ENCODE peak calls at places on chromosomes 2 and 18, in nine cellular contexts. M, G, D, F, I, E, C, Z and O are unnamed samples.

GRCh38 chr2:223723954-223724411 is 113.4 kb downstream of the AP1S3 start:
- DNase-seq in F (peak), I (no peak), E (no peak), G (no peak), C (peak), D (no peak), Z (peak), M (no peak), O (no peak)

GRCh38 chr18:35616664-35617423 is 35.3 kb downstream of the GALNT1 start:
- DNase-seq in D (no peak), Z (no peak), M (peak), E (no peak), F (peak), G (peak), I (peak), C (no peak), O (no peak)

GRCh38 chr2:215417400-215417951 is 18.4 kb downstream of the FN1 start:
- DNase-seq in F (no peak), D (no peak), Z (no peak), M (no peak), G (no peak), I (no peak), E (no peak), C (no peak), O (no peak)

GRCh38 chr2:6497048-6497447 is 368.7 kb downstream of the CMPK2 start:
- DNase-seq in E (no peak), I (no peak), F (no peak), G (no peak), C (no peak), M (no peak), D (no peak), Z (no peak), O (no peak)

GRCh38 chr2:223047260-223047761 is 4.7 kb upstream of the KCNE4 start:
- DNase-seq in Z (no peak), C (no peak), F (peak), D (no peak), E (no peak), M (peak), G (peak), I (peak), O (no peak)

GRCh38 chr2:113080134-113080533 is 12.4 kb downstream of the IL1F10 start:
- DNase-seq in G (no peak), M (peak), I (peak), D (peak), F (peak), E (no peak), Z (peak), C (peak), O (no peak)

GRCh38 chr2:241091734-241092445 is 10.2 kb downstream of the MTERF4 start:
- DNase-seq in E (no peak), C (no peak), G (no peak), F (no peak), I (no peak), Z (no peak), D (no peak), M (no peak), O (no peak)

GRCh38 chr2:145033438-145033837 is 513.5 kb upstream of the ZEB2 start:
- DNase-seq in G (no peak), I (no peak), F (no peak), C (no peak), M (no peak), D (no peak), E (no peak), Z (no peak), O (no peak)

GRCh38 chr2:239883326-239884050 is 141.7 kb downstream of the NDUFA10 start:
- DNase-seq in I (no peak), G (no peak), E (no peak), Z (peak), C (no peak), D (peak), M (no peak), F (no peak), O (no peak)

GRCh38 chr2:157592983-157593382 is 35.7 kb downstream of the ACVR1C start:
- DNase-seq in C (no peak), E (no peak), M (peak), F (peak), G (peak), I (peak), D (no peak), Z (no peak), O (no peak)

GRCh38 chr2:95359501-95359930 is 43.0 kb upstream of the FAHD2A start:
- DNase-seq in D (peak), F (no peak), C (no peak), M (no peak), G (no peak), Z (peak), E (peak), I (no peak), O (no peak)

GRCh38 chr2:158457826-158458616 is 1.3 kb downstream of the PKP4 start:
- DNase-seq in E (peak), I (peak), D (no peak), Z (peak), M (peak), C (peak), G (peak), F (peak), O (no peak)

GRCh38 chr2:221465776-221466175 is 106.3 kb downstream of the EPHA4 start:
- DNase-seq in G (peak), C (no peak), M (peak), F (no peak), E (no peak), Z (no peak), D (no peak), I (no peak), O (no peak)

GRCh38 chr18:62509779-62510178 is 13.0 kb upstream of the ZCCHC2 start:
- DNase-seq in Z (no peak), D (no peak), F (no peak), I (no peak), G (no peak), E (no peak), M (no peak), C (no peak), O (no peak)

GRCh38 chr2:238138331-238139102 is at the start of gene KLHL30:
- DNase-seq in D (no peak), M (no peak), E (no peak), C (no peak), G (no peak), Z (no peak), F (no peak), I (no peak), O (no peak)

GRCh38 chr18:10851824-10852225 is 297.5 kb downstream of the PIEZO2 start:
- DNase-seq in Z (no peak), F (peak), M (peak), E (no peak), C (peak), D (no peak), I (peak), G (peak), O (peak)

GRCh38 chr2:119545076-119545475 is 827 bp downstream of the CFAP221 start:
- DNase-seq in C (no peak), Z (no peak), G (no peak), F (peak), E (peak), M (peak), I (no peak), D (no peak), O (no peak)

GRCh38 chr2:38256610-38257009 is 120.5 kb downstream of the ATL2 start:
- DNase-seq in C (no peak), G (no peak), E (no peak), Z (no peak), M (no peak), I (no peak), F (no peak), D (no peak), O (no peak)

GRCh38 chr18:45837283-45838070 is 12.0 kb downstream of the SIGLEC15 start:
- DNase-seq in M (peak), D (peak), C (peak), E (peak), F (peak), Z (peak), G (no peak), I (peak), O (no peak)

GRCh38 chr18:66694857-66695256 is 91.0 kb upstream of the CDH19 start:
- DNase-seq in G (no peak), C (no peak), D (no peak), I (no peak), M (no peak), E (no peak), F (no peak), Z (no peak), O (no peak)

GRCh38 chr2:138779451-138780440 is at the start of gene NXPH2:
- DNase-seq in E (peak), C (peak), D (peak), F (peak), Z (peak), I (peak), G (no peak), M (peak), O (no peak)

GRCh38 chr2:106054880-106055655 is 139.0 kb downstream of the UXS1 start:
- DNase-seq in G (no peak), M (no peak), Z (no peak), D (no peak), F (no peak), I (no peak), E (no peak), C (no peak), O (no peak)

GRCh38 chr2:167749016-167749415 is 498.4 kb downstream of the STK39 start:
- DNase-seq in M (peak), F (no peak), C (no peak), I (no peak), E (no peak), D (no peak), Z (no peak), G (no peak), O (no peak)

GRCh38 chr2:167749641-167750040 is 497.8 kb downstream of the STK39 start:
- DNase-seq in C (no peak), F (no peak), E (no peak), Z (no peak), M (peak), D (no peak), G (no peak), I (no peak), O (no peak)

GRCh38 chr2:167745667-167746066 is 501.7 kb downstream of the STK39 start:
- DNase-seq in G (no peak), F (no peak), D (no peak), C (no peak), I (no peak), Z (no peak), M (no peak), E (no peak), O (no peak)

GRCh38 chr2:167750675-167751074 is 496.7 kb downstream of the STK39 start:
- DNase-seq in D (no peak), M (no peak), G (no peak), Z (no peak), I (no peak), F (no peak), E (no peak), C (no peak), O (no peak)

GRCh38 chr2:167748536-167748935 is 498.9 kb downstream of the STK39 start:
- DNase-seq in M (no peak), E (no peak), F (no peak), Z (no peak), D (no peak), C (no peak), I (no peak), G (no peak), O (no peak)
- H3K9ac ChIP-seq in M (no peak), E (no peak), F (no peak), Z (no peak), D (no peak), C (no peak), I (no peak), G (no peak), O (no peak)

GRCh38 chr18:50644146-50644545 is 84.3 kb downstream of the MAPK4 start:
- DNase-seq in D (no peak), G (no peak), C (no peak), F (no peak), I (no peak), M (no peak), E (no peak), Z (no peak), O (no peak)
- H3K27ac ChIP-seq in D (no peak), G (no peak), C (no peak), F (no peak), I (no peak), M (no peak), E (no peak), Z (no peak), O (no peak)

DNA sequence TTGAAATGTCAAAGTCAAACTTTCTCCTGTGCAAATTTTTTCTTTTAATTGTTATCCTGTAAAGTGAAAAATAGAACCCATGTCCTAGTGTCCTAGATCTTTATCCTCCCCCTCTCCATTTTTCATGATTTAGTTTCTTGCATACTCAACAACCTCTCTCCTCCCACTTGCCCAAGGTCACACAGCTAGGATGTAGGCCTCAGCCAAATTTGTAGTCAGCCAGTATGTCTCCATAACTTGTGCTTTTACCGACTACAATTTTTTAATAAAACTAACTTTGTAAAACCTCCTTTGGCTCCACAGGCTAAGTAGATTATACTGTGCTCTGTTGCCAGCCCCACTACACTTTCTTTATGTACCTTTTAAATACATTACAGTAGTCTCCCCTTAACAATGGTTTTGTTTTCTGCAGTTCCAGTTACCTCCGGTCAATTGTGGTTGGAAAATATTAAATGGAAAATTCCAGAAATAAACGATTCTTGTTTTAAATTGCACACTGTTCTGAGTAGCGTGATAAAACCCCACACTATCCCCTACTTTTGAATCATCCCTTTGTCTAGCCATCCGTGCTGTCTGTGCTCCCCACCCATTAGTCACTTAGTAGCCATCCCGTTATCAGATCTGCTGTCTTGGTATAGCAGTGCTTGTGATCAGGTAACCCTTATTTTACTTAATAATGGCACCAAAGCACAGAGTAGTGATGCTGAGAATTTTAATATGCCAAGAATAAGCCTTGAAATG is 22.8 kb downstream of the GULP1 start:
- DNase-seq in M (peak), G (no peak), C (peak), F (peak), E (no peak), D (no peak), I (no peak), Z (no peak), O (no peak)
- H3K9ac ChIP-seq in M (no peak), G (no peak), C (no peak), F (no peak), E (no peak), D (no peak), I (peak), Z (no peak), O (no peak)

GRCh38 chr2:150438654-150439053 is 48.8 kb downstream of the RND3 start:
- DNase-seq in M (peak), F (no peak), G (no peak), D (no peak), C (no peak), Z (no peak), I (no peak), E (no peak), O (no peak)
- H3K27ac ChIP-seq in M (no peak), F (no peak), G (no peak), D (no peak), C (no peak), Z (no peak), I (no peak), E (no peak), O (no peak)

DNA sequence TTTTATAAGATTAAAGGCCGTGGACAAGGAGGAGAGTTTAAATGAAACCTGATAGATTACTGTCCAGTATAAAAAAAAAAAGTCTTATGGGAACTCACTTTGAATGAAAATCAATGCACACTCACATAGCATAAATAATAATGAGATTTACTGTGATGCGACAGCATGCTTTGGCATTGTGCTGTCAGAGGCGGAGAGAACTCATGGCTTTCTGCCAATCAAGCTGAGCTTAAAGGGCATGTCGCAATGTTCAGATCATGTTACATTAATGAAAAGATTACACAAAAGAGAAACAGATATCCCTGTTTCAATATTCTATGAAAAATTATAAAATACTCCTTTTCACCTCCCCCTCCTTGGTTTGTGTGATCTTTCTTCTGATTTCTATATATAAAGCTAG is 310.8 kb downstream of the ERBB4 start:
- DNase-seq in F (peak), E (no peak), M (peak), Z (no peak), D (no peak), I (no peak), G (peak), C (no peak), O (peak)
- H3K9ac ChIP-seq in F (peak), E (no peak), M (no peak), Z (no peak), D (no peak), I (no peak), G (no peak), C (no peak), O (peak)

GRCh38 chr2:54666131-54666637 is 57.3 kb upstream of the EML6 start:
- DNase-seq in C (no peak), Z (no peak), G (peak), I (no peak), F (peak), D (no peak), M (peak), E (no peak), O (no peak)
- H3K27ac ChIP-seq in C (no peak), Z (no peak), G (peak), I (peak), F (no peak), D (no peak), M (peak), E (peak), O (peak)

DNA sequence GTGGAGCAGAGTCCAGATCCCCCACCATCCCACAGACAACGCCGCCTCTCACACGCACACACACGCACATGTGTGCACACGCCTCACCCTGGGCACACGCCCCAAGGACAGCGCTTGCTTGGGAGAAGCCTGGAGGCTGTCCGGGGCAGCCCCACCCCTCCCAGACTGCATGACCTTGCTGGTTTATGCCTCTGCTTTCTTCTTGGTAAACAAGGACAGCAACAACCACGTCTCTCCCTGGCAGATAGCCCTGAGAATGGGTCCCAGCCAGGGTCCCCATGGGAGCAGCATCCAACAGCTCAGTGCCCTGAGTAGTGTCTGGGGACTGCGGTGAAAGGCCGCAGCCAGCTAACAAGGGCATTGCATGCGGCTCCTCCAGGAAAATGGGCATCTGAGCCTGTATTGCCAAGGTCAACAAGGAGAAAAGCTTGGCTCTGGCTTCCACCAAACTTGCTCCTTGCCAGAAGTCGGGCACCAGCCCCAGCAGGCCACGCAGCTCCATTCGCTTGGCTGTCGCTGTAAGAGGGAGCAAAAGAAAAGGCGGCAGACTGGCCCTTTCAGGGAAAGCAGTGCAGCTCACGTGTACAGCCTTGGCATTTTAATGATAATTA is 234.6 kb downstream of the EIPR1 start:
- DNase-seq in F (no peak), G (no peak), D (no peak), C (no peak), M (no peak), Z (no peak), I (no peak), E (no peak), O (no peak)
- H3K9ac ChIP-seq in F (no peak), G (no peak), D (no peak), C (no peak), M (no peak), Z (no peak), I (no peak), E (no peak), O (no peak)

GRCh38 chr2:156083707-156084494 is 248.6 kb downstream of the NR4A2 start:
- DNase-seq in Z (no peak), M (peak), C (no peak), F (peak), I (no peak), G (no peak), E (no peak), D (no peak), O (no peak)
- H3K27ac ChIP-seq in Z (no peak), M (no peak), C (no peak), F (no peak), I (no peak), G (no peak), E (no peak), D (no peak), O (no peak)

GRCh38 chr18:47993409-47993808 is 63.0 kb upstream of the SMAD2 start:
- DNase-seq in E (no peak), Z (no peak), F (no peak), I (no peak), D (no peak), C (no peak), M (no peak), G (no peak), O (no peak)

GRCh38 chr18:47987456-47987735 is 56.9 kb upstream of the SMAD2 start:
- DNase-seq in F (no peak), D (no peak), I (no peak), G (no peak), Z (no peak), E (no peak), M (no peak), C (no peak), O (no peak)

GRCh38 chr18:47992266-47992665 is 61.8 kb upstream of the SMAD2 start:
- DNase-seq in F (no peak), D (no peak), G (no peak), I (no peak), E (no peak), Z (no peak), C (no peak), M (no peak), O (no peak)

GRCh38 chr18:47992903-47993302 is 62.4 kb upstream of the SMAD2 start:
- DNase-seq in D (no peak), Z (no peak), E (no peak), C (no peak), F (no peak), M (no peak), G (no peak), I (no peak), O (no peak)

DNA sequence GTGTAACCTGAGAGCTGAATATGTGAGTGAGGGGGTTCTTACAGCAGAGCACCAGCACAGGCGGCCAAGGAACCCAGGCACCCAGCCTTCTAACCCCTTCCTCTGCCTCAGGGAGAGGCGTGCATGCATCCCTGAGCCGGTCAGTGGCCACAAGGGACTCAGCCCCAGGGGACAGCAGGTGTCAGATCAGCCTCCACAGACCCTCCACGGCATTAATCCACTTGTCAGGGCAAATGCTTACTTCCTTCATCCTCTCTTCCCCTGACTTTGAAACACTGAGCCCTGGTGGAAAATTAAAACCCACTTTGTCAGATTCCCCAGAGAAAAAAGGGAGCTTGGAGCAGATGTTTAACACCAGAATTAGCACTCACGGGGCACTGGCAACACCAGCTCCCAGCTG is 60.5 kb upstream of the SMAD2 start:
- DNase-seq in G (no peak), M (no peak), E (no peak), D (no peak), F (no peak), Z (no peak), I (no peak), C (no peak), O (no peak)
- H3K9ac ChIP-seq in G (no peak), M (no peak), E (no peak), D (no peak), F (no peak), Z (no peak), I (no peak), C (no peak), O (no peak)

GRCh38 chr2:46534589-46534988 is 55.2 kb downstream of the TMEM247 start:
- DNase-seq in C (no peak), E (no peak), M (no peak), D (no peak), F (no peak), Z (no peak), I (no peak), G (no peak), O (no peak)

GRCh38 chr2:46530571-46530970 is 51.2 kb downstream of the TMEM247 start:
- DNase-seq in I (no peak), M (no peak), Z (no peak), C (no peak), E (no peak), F (no peak), D (no peak), G (no peak), O (no peak)

GRCh38 chr2:46528880-46529279 is 49.5 kb downstream of the TMEM247 start:
- DNase-seq in D (no peak), F (no peak), M (no peak), G (no peak), C (no peak), Z (no peak), E (no peak), I (no peak), O (no peak)
- H3K27ac ChIP-seq in D (no peak), F (no peak), M (no peak), G (no peak), C (no peak), Z (no peak), E (no peak), I (no peak), O (no peak)